ENCODE peak calls at places on chromosomes 4 and X, in seven cellular contexts. E is CD8-positive, alpha-beta T cell; I is body of pancreas; A is suprapubic skin; B is pancreas; Z is coronary artery; F is vagina. Q is an unnamed sample.

GRCh38 chrX:151365579-151365978 is 31.4 kb upstream of the VMA21 start:
- DNase-seq in B (no peak), E (no peak), Z (no peak), A (no peak), I (no peak), F (no peak), Q (no peak)

GRCh38 chr4:39323836-39324235 is 42.3 kb downstream of the RFC1 start:
- DNase-seq in E (no peak), I (no peak), B (no peak), A (no peak), Z (no peak), F (no peak), Q (no peak)

GRCh38 chr4:82017680-82018079 is 356.1 kb downstream of the HNRNPD start:
- DNase-seq in Z (no peak), E (no peak), A (no peak), B (no peak), I (no peak), F (no peak), Q (no peak)

GRCh38 chrX:154019633-154020499 is at the start of gene IRAK1:
- DNase-seq in A (no peak), B (peak; percentile 43), F (no peak), I (peak; percentile 64), E (peak; percentile 30), Z (no peak), Q (peak; percentile 53)

GRCh38 chrX:16137416-16138107 is 14.2 kb downstream of the GRPR start:
- DNase-seq in F (no peak), I (no peak), E (no peak), A (no peak), Z (no peak), B (no peak), Q (no peak)

GRCh38 chrX:108439961-108440696 is 491 bp downstream of the COL4A5 start:
- DNase-seq in Z (no peak), E (no peak), I (peak; percentile 19), B (no peak), F (no peak), A (no peak), Q (no peak)

GRCh38 chr4:163395055-163395454 is 51.4 kb downstream of the NPY5R start:
- DNase-seq in Z (no peak), A (no peak), I (no peak), B (no peak), E (no peak), F (no peak), Q (no peak)

GRCh38 chr4:95285797-95286196 is 263.0 kb downstream of the UNC5C start:
- DNase-seq in I (no peak), A (no peak), F (no peak), E (no peak), B (no peak), Z (no peak), Q (no peak)

GRCh38 chrX:110133735-110134370 is 130.9 kb downstream of the TMEM164 start:
- DNase-seq in E (no peak), I (no peak), A (no peak), F (no peak), Z (no peak), B (no peak), Q (no peak)

GRCh38 chr4:57182132-57182874 is 72.1 kb upstream of the IGFBP7 start:
- DNase-seq in F (no peak), B (peak; percentile 28), I (peak; percentile 56), Z (no peak), E (no peak), A (no peak), Q (no peak)

GRCh38 chr4:134278675-134279074 is 77.1 kb upstream of the PABPC4L start:
- DNase-seq in Z (no peak), E (no peak), A (no peak), B (no peak), I (no peak), F (no peak), Q (no peak)

DNA sequence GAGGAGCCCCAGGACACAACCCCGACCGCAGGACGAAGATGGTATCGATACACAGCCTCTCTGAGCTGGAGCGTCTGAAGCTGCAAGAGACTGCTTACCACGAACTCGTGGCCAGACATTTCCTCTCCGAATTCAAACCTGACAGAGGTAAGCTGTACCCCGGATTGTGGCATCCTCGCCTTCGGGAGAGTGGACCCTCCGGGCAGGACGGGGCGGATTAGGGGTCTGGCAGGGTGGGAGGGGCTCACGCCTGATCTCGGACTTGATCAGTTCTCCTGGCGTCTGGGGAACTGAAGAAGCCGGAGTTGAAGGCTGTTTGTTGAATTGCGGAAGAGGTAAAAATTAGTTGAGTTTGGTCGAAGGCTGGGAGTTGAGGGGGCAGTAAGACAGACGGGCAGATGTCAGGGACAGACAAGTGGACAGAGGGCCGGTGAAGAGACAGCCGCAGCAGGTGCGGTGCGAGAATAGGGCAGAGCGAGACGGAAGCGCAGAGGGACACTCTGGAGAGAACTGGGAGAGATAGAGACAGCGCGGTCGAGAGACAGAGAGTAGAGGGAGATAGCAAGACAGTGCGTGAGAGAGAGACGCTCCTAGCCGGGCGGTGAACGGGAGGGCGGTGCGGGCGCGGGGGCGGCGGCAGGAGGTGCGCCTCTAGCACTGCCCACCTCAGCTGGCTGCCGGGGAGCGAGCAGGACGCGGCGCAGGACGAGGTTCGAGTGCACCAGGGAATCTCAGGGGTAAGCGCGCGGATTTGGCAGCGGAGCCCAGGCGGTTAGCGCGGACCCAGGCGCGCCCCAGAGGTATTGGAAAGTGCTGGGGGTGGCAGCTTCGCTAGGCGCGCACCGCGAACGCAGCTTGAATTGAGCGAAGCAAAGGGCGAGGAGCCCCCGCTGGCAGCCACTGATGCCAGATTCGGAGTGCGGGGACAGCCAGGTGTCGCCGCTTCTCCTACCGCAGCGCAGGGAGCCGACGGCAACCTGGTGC is 23.9 kb downstream of the ARHGAP36 start:
- DNase-seq in E (no peak), A (no peak), I (no peak), B (no peak), F (no peak), Z (no peak), Q (no peak)
- H3K4me3 ChIP-seq in E (no peak overlapping the region), A (no peak overlapping the region), I (no peak overlapping the region), B (no peak overlapping the region), F (no peak overlapping the region), Z (no peak overlapping the region), Q (no peak overlapping the region)

GRCh38 chr4:2932951-2933565 is 30.1 kb downstream of the NOP14 start:
- DNase-seq in E (no peak), I (peak; percentile 40), Z (peak; percentile 71), F (no peak), A (no peak), B (no peak), Q (no peak)
- H3K4me3 ChIP-seq in E (no peak overlapping the region), I (no peak overlapping the region), Z (peak overlapping the region; percentile 98), F (peak overlapping the region; percentile 81), A (peak overlapping the region; percentile 89), B (no peak overlapping the region), Q (peak overlapping the region; percentile 30)

GRCh38 chr4:88033309-88033708 is 25.9 kb downstream of the PKD2 start:
- DNase-seq in Z (no peak), B (no peak), I (peak; percentile 59), F (no peak), A (no peak), E (no peak), Q (peak; percentile 24)
- H3K4me3 ChIP-seq in Z (no peak overlapping the region), B (no peak overlapping the region), I (no peak overlapping the region), F (no peak overlapping the region), A (no peak overlapping the region), E (no peak overlapping the region), Q (no peak overlapping the region)

GRCh38 chr4:174154455-174154854 is 129.0 kb downstream of the FBXO8 start:
- DNase-seq in I (peak; percentile 8), A (no peak), F (no peak), E (no peak), Z (no peak), B (no peak), Q (no peak)
- H3K4me3 ChIP-seq in I (no peak overlapping the region), A (peak overlapping the region; percentile 28), F (peak overlapping the region; percentile 31), E (no peak overlapping the region), Z (peak overlapping the region; percentile 60), B (no peak overlapping the region), Q (no peak overlapping the region)

DNA sequence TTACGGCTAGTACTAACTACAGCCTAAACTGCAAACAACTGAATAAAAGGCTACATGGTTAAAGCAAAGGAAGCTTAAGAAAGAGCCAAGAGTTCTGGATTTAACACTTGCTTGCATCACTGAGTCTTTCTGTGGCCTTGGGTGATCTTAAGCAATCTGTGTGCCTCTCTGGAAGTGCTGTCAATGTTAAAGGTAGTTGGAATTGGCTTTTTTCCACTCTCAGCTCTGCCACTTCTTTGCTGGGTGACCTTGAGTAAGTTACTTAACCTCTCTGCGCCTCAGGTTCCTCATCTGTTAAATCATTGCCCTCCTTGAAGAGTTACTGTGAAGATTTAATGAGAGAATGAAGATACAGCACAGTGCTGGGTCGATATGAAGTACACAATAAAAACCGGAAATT is 15.7 kb downstream of the SLC2A9 start:
- DNase-seq in I (no peak), A (no peak), F (no peak), B (no peak), E (no peak), Z (no peak), Q (no peak)
- H3K4me3 ChIP-seq in I (no peak overlapping the region), A (no peak overlapping the region), F (no peak overlapping the region), B (no peak overlapping the region), E (no peak overlapping the region), Z (no peak overlapping the region), Q (no peak overlapping the region)

DNA sequence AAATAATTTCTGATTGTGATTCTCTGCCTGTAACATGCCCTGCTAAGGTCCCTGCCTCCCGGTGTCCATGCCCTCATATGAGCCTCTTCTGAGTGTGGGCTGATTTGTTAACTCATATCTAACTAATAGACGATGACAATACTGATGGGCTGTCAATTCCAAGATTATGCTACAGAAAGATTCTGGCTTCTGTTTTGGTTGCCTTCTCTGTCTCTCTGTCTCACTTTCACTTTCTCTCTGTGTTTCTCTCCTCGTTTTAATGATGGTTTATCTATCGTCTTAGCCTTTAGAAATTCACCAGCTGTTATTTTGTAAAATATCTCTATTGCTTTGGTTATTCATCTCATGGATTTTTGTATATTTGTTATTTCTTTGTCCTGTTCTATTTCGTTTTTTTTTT is 312.5 kb upstream of the ANXA10 start:
- DNase-seq in B (no peak), F (no peak), Z (no peak), E (no peak), I (no peak), A (no peak), Q (no peak)
- H3K4me3 ChIP-seq in B (no peak overlapping the region), F (no peak overlapping the region), Z (peak overlapping the region; percentile 42), E (no peak overlapping the region), I (no peak overlapping the region), A (no peak overlapping the region), Q (no peak overlapping the region)

DNA sequence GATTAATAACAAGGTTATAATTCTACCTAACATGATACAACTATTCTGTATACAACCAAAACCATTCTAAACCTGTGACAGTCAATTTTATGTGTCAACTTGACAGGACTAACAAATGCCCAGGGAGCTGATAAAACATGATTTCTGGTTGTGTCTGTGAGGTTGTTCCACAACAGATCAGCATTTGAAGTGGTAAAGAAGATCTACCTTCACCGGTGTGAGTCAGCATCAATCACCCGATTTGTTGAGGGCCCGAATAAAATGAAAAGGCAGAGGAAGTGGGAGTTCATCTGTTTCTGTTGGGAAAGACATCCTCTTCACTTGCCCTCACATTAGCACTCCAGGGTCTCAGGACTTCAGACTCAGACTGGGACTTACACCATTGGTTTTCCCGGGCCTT is 187.9 kb downstream of the MAB21L2 start:
- DNase-seq in B (no peak), Z (no peak), I (no peak), A (no peak), E (no peak), F (no peak), Q (no peak)
- H3K4me3 ChIP-seq in B (no peak overlapping the region), Z (no peak overlapping the region), I (no peak overlapping the region), A (no peak overlapping the region), E (no peak overlapping the region), F (no peak overlapping the region), Q (no peak overlapping the region)